ENCODE peak calls at places on chromosomes 1 and 21, in four cellular contexts. H, T, F and A are unnamed samples.

GRCh38 chr1:153402226-153402625 is 11.4 kb upstream of the S100A8 start:
- DNase-seq in H (no peak), T (no peak), F (no peak), A (no peak)

GRCh38 chr1:73800376-73800775 is 397.6 kb downstream of the LRRIQ3 start:
- DNase-seq in H (no peak), T (no peak), F (no peak), A (no peak)

GRCh38 chr1:27496604-27497155 is 6.7 kb upstream of the WASF2 start:
- DNase-seq in H (no peak), T (no peak), F (no peak), A (no peak)

GRCh38 chr1:153919879-153920852 is 2.6 kb downstream of the GATAD2B start:
- DNase-seq in H (peak), T (peak), F (no peak), A (no peak)

GRCh38 chr1:112960381-112960780 is 4.4 kb upstream of the SLC16A1 start:
- DNase-seq in H (no peak), T (no peak), F (no peak), A (no peak)

GRCh38 chr1:23403038-23403336 is 21.6 kb downstream of the TCEA3 start:
- DNase-seq in H (peak), T (no peak), F (no peak), A (no peak)

GRCh38 chr21:33069994-33070811 is at the start of gene OLIG1:
- DNase-seq in H (no peak), T (peak), F (no peak), A (no peak)

GRCh38 chr1:177278626-177279390 is 108.0 kb downstream of the BRINP2 start:
- DNase-seq in H (no peak), T (no peak), F (no peak), A (no peak)

GRCh38 chr1:232291258-232291657 is 338.7 kb downstream of the SIPA1L2 start:
- DNase-seq in H (no peak), T (no peak), F (no peak), A (no peak)